ENCODE peak calls at places on chromosomes 3 and 15, in ten cellular contexts. V is stomach, Z is spleen, O is heart left ventricle, H is brain microvascular endothelial cell, M is uterus, A is adrenal gland, I is neuronal stem cell, E is left ventricle myocardium inferior, U is GM23248. G is an unnamed sample.

GRCh38 chr3:110564674-110565073 is 506.9 kb upstream of the NECTIN3 start:
- DNase-seq in H (no peak), I (no peak), V (no peak), O (no peak), A (no peak), M (no peak), U (peak; percentile 2), Z (no peak), E (no peak), G (no peak)

GRCh38 chr3:38459499-38460048 is 5.9 kb downstream of the ACVR2B start:
- DNase-seq in A (no peak), U (no peak), I (no peak), O (no peak), E (no peak), M (no peak), Z (no peak), V (no peak), H (no peak), G (peak; percentile 52)

GRCh38 chr3:8637348-8637747 is 7.2 kb downstream of the SSUH2 start:
- DNase-seq in Z (no peak), E (no peak), A (no peak), O (no peak), I (no peak), M (no peak), H (no peak), V (no peak), U (no peak), G (no peak)

GRCh38 chr15:29233566-29233965 is 36.1 kb downstream of the NSMCE3 start:
- DNase-seq in V (no peak), H (no peak), U (peak; percentile 22), O (no peak), I (no peak), Z (no peak), E (no peak), M (no peak), A (no peak), G (no peak)

GRCh38 chr3:50516048-50516871 is 12.8 kb upstream of the CACNA2D2 start:
- DNase-seq in V (peak; percentile 26), O (peak; percentile 87), M (peak; percentile 37), H (no peak), U (peak; percentile 13), Z (peak; percentile 81), I (peak; percentile 53), E (peak; percentile 74), A (peak; percentile 15), G (peak; percentile 93)

GRCh38 chr3:16085410-16085809 is 89.1 kb upstream of the GALNT15 start:
- DNase-seq in I (no peak), V (no peak), H (no peak), M (no peak), E (no peak), O (no peak), A (no peak), U (no peak), Z (no peak), G (no peak)

GRCh38 chr3:3705090-3705775 is 94.0 kb upstream of the LRRN1 start:
- DNase-seq in M (peak; percentile 15), Z (no peak), O (peak; percentile 37), U (no peak), E (peak; percentile 28), I (peak; percentile 27), V (no peak), A (no peak), H (no peak), G (no peak)

GRCh38 chr3:29597376-29598008 is 316.6 kb downstream of the RBMS3 start:
- DNase-seq in H (no peak), U (peak; percentile 36), Z (no peak), O (no peak), V (no peak), A (no peak), I (no peak), E (no peak), M (no peak), G (no peak)

GRCh38 chr3:64064804-64065203 is 41.5 kb upstream of the PSMD6 start:
- DNase-seq in E (no peak), H (no peak), I (no peak), Z (no peak), A (no peak), O (no peak), V (no peak), U (no peak), M (no peak), G (no peak)

GRCh38 chr3:134350266-134350665 is 24.0 kb downstream of the AMOTL2 start:
- DNase-seq in A (no peak), H (no peak), I (no peak), O (no peak), M (peak; percentile 7), E (no peak), Z (peak; percentile 2), U (peak; percentile 12), V (no peak), G (peak; percentile 13)

GRCh38 chr15:81372571-81372970 is 1.4 kb downstream of the TMC3 start:
- DNase-seq in A (no peak), E (no peak), M (no peak), Z (no peak), V (no peak), I (no peak), O (no peak), H (no peak), U (no peak), G (no peak)
- H3K36me3 ChIP-seq in A (no peaks in the 10 kb centered on the region), E (no peaks in the 10 kb centered on the region), M (no peaks in the 10 kb centered on the region), Z (no peaks in the 10 kb centered on the region), V (no peaks in the 10 kb centered on the region), I (no peaks in the 10 kb centered on the region), O (no peaks in the 10 kb centered on the region), H (no peaks in the 10 kb centered on the region), U (no peaks in the 10 kb centered on the region), G (no peaks in the 10 kb centered on the region)

GRCh38 chr3:5251196-5251583 is 63.7 kb downstream of the EDEM1 start:
- DNase-seq in M (no peak), A (no peak), U (no peak), E (no peak), V (no peak), Z (no peak), I (no peak), O (no peak), H (no peak), G (no peak)
- H3K4me3 ChIP-seq in M (peak overlapping the region; percentile 24), A (peak overlapping the region; percentile 34), U (peak overlapping the region; percentile 74), E (peak overlapping the region; percentile 38), V (peak overlapping the region; percentile 36), Z (no peak overlapping the region), I (no peak overlapping the region), O (peak overlapping the region; percentile 34), H (no peak overlapping the region), G (no peak overlapping the region)

GRCh38 chr15:67825880-67826716 is 789 bp downstream of the SKOR1 start:
- DNase-seq in M (no peak), H (no peak), I (no peak), Z (peak; percentile 69), V (no peak), U (no peak), E (no peak), O (no peak), A (peak; percentile 9), G (peak; percentile 79)

GRCh38 chr15:67824900-67825879 is at the start of gene SKOR1:
- DNase-seq in Z (peak; percentile 64), M (no peak), V (no peak), I (no peak), H (peak; percentile 22), E (no peak), U (peak; percentile 70), A (peak; percentile 22), O (no peak), G (peak; percentile 95)

GRCh38 chr15:67827561-67828378 is 2.5 kb downstream of the SKOR1 start:
- DNase-seq in A (peak; percentile 7), E (no peak), M (no peak), V (no peak), H (no peak), I (no peak), O (no peak), U (no peak), Z (peak; percentile 59), G (peak; percentile 79)

GRCh38 chr15:67828379-67828968 is 3.2 kb downstream of the SKOR1 start:
- DNase-seq in M (no peak), I (no peak), Z (peak; percentile 48), A (no peak), O (no peak), E (no peak), H (no peak), V (no peak), U (no peak), G (peak; percentile 65)

DNA sequence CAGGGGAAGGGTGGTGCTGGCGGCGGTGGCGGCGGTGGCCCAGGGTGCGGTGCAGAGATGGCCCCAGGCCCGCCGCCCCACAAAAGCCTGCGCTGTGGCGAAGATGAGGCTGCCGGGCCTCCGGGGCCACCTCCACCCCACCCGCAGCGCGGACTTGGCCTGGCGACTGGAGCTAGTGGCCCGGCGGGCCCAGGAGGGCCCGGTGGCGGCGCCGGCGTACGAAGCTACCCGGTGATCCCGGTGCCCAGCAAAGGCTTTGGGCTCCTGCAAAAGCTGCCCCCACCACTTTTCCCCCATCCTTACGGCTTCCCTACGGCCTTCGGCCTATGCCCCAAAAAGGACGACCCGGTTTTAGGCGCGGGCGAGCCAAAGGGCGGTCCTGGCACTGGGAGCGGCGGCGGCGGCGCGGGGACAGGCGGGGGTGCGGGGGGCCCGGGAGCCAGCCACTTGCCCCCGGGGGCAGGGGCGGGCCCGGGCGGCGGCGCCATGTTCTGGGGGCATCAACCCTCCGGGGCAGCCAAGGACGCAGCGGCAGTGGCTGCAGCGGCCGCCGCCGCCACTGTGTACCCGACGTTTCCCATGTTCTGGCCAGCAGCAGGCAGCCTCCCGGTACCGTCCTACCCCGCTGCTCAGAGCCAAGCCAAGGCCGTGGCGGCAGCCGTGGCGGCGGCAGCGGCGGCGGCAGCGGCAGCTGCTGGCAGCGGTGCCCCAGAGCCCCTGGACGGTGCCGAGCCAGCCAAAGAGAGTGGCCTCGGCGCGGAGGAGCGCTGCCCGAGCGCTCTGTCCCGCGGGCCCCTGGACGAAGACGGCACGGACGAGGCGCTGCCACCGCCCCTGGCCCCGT is 1.6 kb downstream of the SKOR1 start:
- DNase-seq in O (no peak), V (no peak), U (no peak), I (no peak), H (no peak), A (peak; percentile 22), E (no peak), Z (peak; percentile 56), M (no peak), G (peak; percentile 82)
- H3K27me3 ChIP-seq in O (peaks cover 99% of the 10 kb centered on the region), V (peaks cover 89% of the 10 kb centered on the region), U (peaks cover 89% of the 10 kb centered on the region), I (peaks cover 98% of the 10 kb centered on the region), H (peaks cover 94% of the 10 kb centered on the region), A (peaks cover 98% of the 10 kb centered on the region), E (peaks cover 100% of the 10 kb centered on the region), Z (peaks cover 100% of the 10 kb centered on the region), M (peaks cover 63% of the 10 kb centered on the region), G (peaks cover 99% of the 10 kb centered on the region)

GRCh38 chr15:90619468-90619867 is 89.7 kb downstream of the CRTC3 start:
- DNase-seq in O (no peak), E (no peak), Z (no peak), U (no peak), V (no peak), A (no peak), H (no peak), I (no peak), M (no peak), G (no peak)

GRCh38 chr15:90617668-90618097 is 88.0 kb downstream of the CRTC3 start:
- DNase-seq in E (no peak), M (no peak), Z (no peak), V (no peak), H (no peak), O (no peak), A (no peak), I (no peak), U (peak; percentile 15), G (no peak)

GRCh38 chr15:90619939-90620338 is 90.2 kb downstream of the CRTC3 start:
- DNase-seq in M (no peak), U (no peak), I (no peak), A (no peak), E (no peak), O (no peak), Z (no peak), H (no peak), V (no peak), G (no peak)

GRCh38 chr15:90618330-90619136 is 88.8 kb downstream of the CRTC3 start:
- DNase-seq in I (no peak), O (no peak), U (peak; percentile 15), Z (no peak), E (no peak), A (no peak), M (no peak), V (no peak), H (no peak), G (no peak)

GRCh38 chr15:90620379-90621134 is 90.8 kb downstream of the CRTC3 start:
- DNase-seq in M (no peak), V (no peak), A (no peak), E (no peak), O (no peak), H (no peak), U (no peak), Z (no peak), I (no peak), G (no peak)
- H3K36me3 ChIP-seq in M (no peaks in the 10 kb centered on the region), V (peaks cover 82% of the 10 kb centered on the region), A (no peaks in the 10 kb centered on the region), E (peaks cover 74% of the 10 kb centered on the region), O (peaks cover 9% of the 10 kb centered on the region), H (peaks cover 26% of the 10 kb centered on the region), U (peaks cover 19% of the 10 kb centered on the region), Z (peaks cover 97% of the 10 kb centered on the region), I (peaks cover 54% of the 10 kb centered on the region), G (no peaks in the 10 kb centered on the region)